ENCODE peak calls at places on chromosomes 6 and 20, in ten cellular contexts. X, U, C, Y, J, F, L, S, H and E are unnamed samples.
A peak's percentile ranks its signal among the peaks of the same experiment; 100 is the strongest.

GRCh38 chr6:73564578-73565345 is 43.9 kb upstream of the EEF1A1 start:
- DNase-seq in X (no peak), U (no peak), F (no peak), H (no peak), L (no peak), Y (no peak), S (no peak), C (no peak), J (no peak), E (no peak)

GRCh38 chr6:56450882-56451739 is 191.6 kb downstream of the DST start:
- DNase-seq in U (peak; percentile 70), F (no peak), C (no peak), J (peak; percentile 26), H (peak; percentile 81), L (no peak), X (peak; percentile 91), Y (peak; percentile 51), S (no peak), E (no peak)

GRCh38 chr6:41066867-41067304 is 5.3 kb downstream of the OARD1 start:
- DNase-seq in U (peak; percentile 43), X (peak; percentile 82), F (peak; percentile 61), C (peak; percentile 10), J (peak; percentile 77), H (peak; percentile 61), Y (peak; percentile 73), S (no peak), L (peak; percentile 52), E (peak; percentile 69)

GRCh38 chr20:6635034-6635736 is 132.3 kb upstream of the BMP2 start:
- DNase-seq in H (no peak), Y (peak; percentile 56), F (no peak), C (no peak), S (no peak), U (no peak), X (no peak), J (no peak), L (no peak), E (no peak)

GRCh38 chr20:38730989-38731737 is 6.9 kb downstream of the SLC32A1 start:
- DNase-seq in X (peak; percentile 39), H (peak; percentile 44), J (peak; percentile 82), F (peak; percentile 84), C (peak; percentile 93), L (peak; percentile 66), Y (peak; percentile 31), U (peak; percentile 73), S (peak; percentile 86), E (peak; percentile 79)

GRCh38 chr6:33430991-33431879 is 11.4 kb downstream of the SYNGAP1 start:
- DNase-seq in S (no peak), J (peak; percentile 92), X (peak; percentile 77), L (peak; percentile 77), C (peak; percentile 81), Y (peak; percentile 71), H (peak; percentile 66), U (peak; percentile 57), F (peak; percentile 86), E (peak; percentile 86)

GRCh38 chr6:143396497-143397228 is 53.8 kb downstream of the ADAT2 start:
- DNase-seq in C (no peak), H (no peak), J (no peak), Y (peak; percentile 55), X (no peak), U (no peak), S (no peak), F (no peak), L (no peak), E (no peak)

GRCh38 chr20:22389836-22390542 is 194.4 kb downstream of the FOXA2 start:
- DNase-seq in X (no peak), F (no peak), H (no peak), J (no peak), S (peak; percentile 75), L (no peak), Y (peak; percentile 72), C (peak; percentile 76), U (no peak), E (no peak)

GRCh38 chr20:4592316-4593148 is 129.2 kb upstream of the PRND start:
- DNase-seq in U (peak; percentile 55), F (peak; percentile 71), C (peak; percentile 76), L (peak; percentile 42), S (peak; percentile 83), H (no peak), Y (peak; percentile 31), J (peak; percentile 88), X (peak; percentile 31), E (peak; percentile 46)

GRCh38 chr20:31901615-31902014 is 31.2 kb downstream of the TTLL9 start:
- DNase-seq in X (no peak), U (no peak), F (no peak), S (peak; percentile 4), J (no peak), L (no peak), C (no peak), H (no peak), Y (no peak), E (no peak)

GRCh38 chr20:63094767-63095499 is 88.2 kb upstream of the BHLHE23 start:
- DNase-seq in C (no peak), U (peak; percentile 2), J (no peak), S (no peak), Y (no peak), F (no peak), X (no peak), L (no peak), H (no peak), E (peak; percentile 3)

GRCh38 chr6:66538548-66539135 is 831.6 kb upstream of the EYS start:
- DNase-seq in L (no peak), H (no peak), U (no peak), X (no peak), F (no peak), S (no peak), J (peak; percentile 60), Y (no peak), C (no peak), E (no peak)

GRCh38 chr6:29968905-29969304 is 26.6 kb downstream of the HLA-A start:
- DNase-seq in X (no peak), S (no peak), H (no peak), L (no peak), F (no peak), Y (no peak), C (no peak), U (no peak), J (no peak), E (no peak)

GRCh38 chr20:63966172-63966943 is 3.4 kb downstream of the ZNF512B start:
- DNase-seq in L (no peak), X (peak; percentile 13), U (peak; percentile 12), F (no peak), J (no peak), H (no peak), S (no peak), Y (no peak), C (no peak), E (peak; percentile 40)

GRCh38 chr6:42383421-42384208 is 68.1 kb downstream of the TRERF1 start:
- DNase-seq in X (no peak), C (no peak), H (no peak), J (no peak), U (no peak), L (no peak), S (no peak), F (no peak), Y (no peak), E (no peak)

DNA sequence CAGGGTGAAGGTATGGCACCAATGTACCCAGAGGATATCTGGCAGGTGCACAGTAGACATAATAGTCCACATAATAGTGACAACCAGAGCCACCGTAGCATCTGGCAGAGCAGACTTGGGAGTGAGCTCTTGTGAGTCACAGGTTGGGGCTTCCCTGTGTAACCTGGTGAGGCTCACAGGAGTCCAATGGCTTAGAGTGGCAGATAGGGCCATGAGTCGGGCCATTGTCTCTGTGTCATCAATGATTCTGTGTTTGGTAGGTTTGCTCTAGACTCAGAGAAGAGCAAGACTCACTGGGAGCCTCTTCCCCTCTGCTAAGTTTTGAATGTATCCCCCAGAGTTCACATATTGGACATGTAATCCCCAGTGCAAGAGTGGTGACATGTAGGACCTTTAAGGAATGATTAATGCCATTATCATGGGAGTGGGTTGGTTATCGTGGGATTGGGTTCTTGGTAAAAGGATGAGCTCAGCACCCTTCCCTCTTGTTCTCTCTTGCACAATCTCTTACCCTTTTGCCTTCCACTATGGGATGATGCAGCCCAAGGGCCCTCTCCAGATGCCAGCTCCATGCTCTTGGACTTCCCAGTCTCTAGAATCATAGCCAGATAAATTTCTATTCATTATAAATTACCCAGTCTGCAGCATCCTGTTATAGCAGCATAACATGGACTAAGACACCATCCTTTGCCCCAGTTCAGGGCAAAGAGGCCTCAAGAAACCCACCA is 22.6 kb upstream of the SIRPA start:
- DNase-seq in U (no peak), C (no peak), X (no peak), H (no peak), S (no peak), F (no peak), J (no peak), L (no peak), Y (no peak), E (no peak)
- H3K4me1 ChIP-seq in U (no peaks in the 10 kb centered on the region), C (peaks cover 16% of the 10 kb centered on the region), X (no peaks in the 10 kb centered on the region), H (no peaks in the 10 kb centered on the region), S (no peaks in the 10 kb centered on the region), F (no peaks in the 10 kb centered on the region), J (peaks cover 3% of the 10 kb centered on the region), L (no peaks in the 10 kb centered on the region), Y (no peaks in the 10 kb centered on the region), E (no peaks in the 10 kb centered on the region)

GRCh38 chr6:130958468-130958867 is 104.6 kb downstream of the EPB41L2 start:
- DNase-seq in F (no peak), H (no peak), X (no peak), J (no peak), L (no peak), S (no peak), C (no peak), U (no peak), Y (peak; percentile 81), E (no peak)
- H3K4me3 ChIP-seq in F (no peak overlapping the region), H (no peak overlapping the region), X (no peak overlapping the region), J (no peak overlapping the region), L (no peak overlapping the region), S (no peak overlapping the region), C (no peak overlapping the region), U (no peak overlapping the region), Y (no peak overlapping the region), E (no peak overlapping the region)

DNA sequence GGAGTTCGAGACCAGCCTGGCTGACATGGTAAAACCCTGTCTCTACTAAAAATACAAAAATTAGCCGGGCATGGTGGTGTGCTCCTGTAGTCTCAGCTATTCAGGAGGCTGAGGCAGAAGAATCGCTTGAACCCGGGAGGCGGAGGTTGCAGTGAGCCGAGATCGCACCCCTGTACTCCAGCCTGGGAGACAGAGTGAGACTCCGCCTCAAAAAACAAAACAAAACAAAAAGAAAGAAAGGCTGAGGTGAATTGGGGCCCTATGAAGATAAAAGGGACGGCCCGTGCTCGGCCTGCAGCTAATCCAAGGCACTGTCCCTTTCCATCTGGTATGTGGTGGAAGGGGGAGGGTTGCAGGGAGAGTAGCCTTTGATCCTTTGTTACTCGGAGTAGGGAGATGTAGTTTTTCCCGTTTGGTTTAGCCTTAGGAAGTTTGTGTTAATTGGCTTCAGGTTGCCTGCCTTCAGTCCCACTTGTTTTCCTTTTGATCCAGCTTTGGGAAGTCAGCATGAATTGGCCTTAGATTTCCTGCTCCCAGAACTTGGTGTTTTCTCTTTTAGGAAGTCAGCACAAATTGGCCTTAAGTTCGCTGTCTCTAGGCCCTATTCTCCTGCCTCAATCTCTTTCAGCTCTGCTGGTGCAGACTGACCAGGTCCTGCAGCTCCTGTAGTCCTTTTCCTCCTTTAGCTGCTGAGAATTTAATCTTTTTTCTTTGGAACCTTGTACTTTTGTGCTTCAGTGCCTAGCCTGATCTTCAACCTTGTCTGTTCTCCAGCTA is 36.1 kb upstream of the PAQR8 start:
- DNase-seq in H (no peak), U (no peak), L (no peak), Y (no peak), S (no peak), X (no peak), F (no peak), C (no peak), J (no peak), E (no peak)
- H3K4me1 ChIP-seq in H (no peaks in the 10 kb centered on the region), U (no peaks in the 10 kb centered on the region), L (no peaks in the 10 kb centered on the region), Y (no peaks in the 10 kb centered on the region), S (peaks cover 12% of the 10 kb centered on the region), X (peaks cover 6% of the 10 kb centered on the region), F (no peaks in the 10 kb centered on the region), C (peaks cover 9% of the 10 kb centered on the region), J (no peaks in the 10 kb centered on the region), E (peaks cover 29% of the 10 kb centered on the region)

GRCh38 chr6:2846873-2847224 is 5.2 kb upstream of the SERPINB1 start:
- DNase-seq in X (no peak), U (no peak), C (no peak), F (no peak), Y (no peak), H (no peak), J (no peak), L (no peak), S (no peak), E (no peak)
- H3K4me3 ChIP-seq in X (peak overlapping the region; percentile 5), U (peak overlapping the region; percentile 11), C (peak overlapping the region; percentile 13), F (no peak overlapping the region), Y (no peak overlapping the region), H (peak overlapping the region; percentile 11), J (peak overlapping the region; percentile 8), L (peak overlapping the region; percentile 9), S (no peak overlapping the region), E (no peak overlapping the region)